ENCODE peak calls at places on chromosomes 16 and 17, in five cellular contexts. W, Y, O, J and F are unnamed samples.

GRCh38 chr17:56594528-56595418 is 1.3 kb downstream of the NOG start:
- DNase-seq in W (peak), Y (no peak), O (no peak), J (peak), F (peak)

GRCh38 chr16:82999711-83000110 is 372.9 kb downstream of the CDH13 start:
- DNase-seq in W (no peak), Y (no peak), O (no peak), J (no peak), F (no peak)

GRCh38 chr16:35562471-35562870 is 2103.1 kb downstream of the TP53TG3F start:
- DNase-seq in W (no peak), Y (no peak), O (no peak), J (peak), F (no peak)

GRCh38 chr17:61395409-61395982 is 4.1 kb upstream of the TBX2 start:
- DNase-seq in W (no peak), Y (no peak), O (no peak), J (no peak), F (no peak)

GRCh38 chr17:52157603-52158449 is 688 bp downstream of the CA10 start:
- DNase-seq in W (peak), Y (peak), O (no peak), J (no peak), F (peak)

GRCh38 chr16:82878466-82878865 is 251.7 kb downstream of the CDH13 start:
- DNase-seq in W (no peak), Y (no peak), O (no peak), J (no peak), F (no peak)

GRCh38 chr16:49021136-49021535 is 260.5 kb downstream of the CBLN1 start:
- DNase-seq in W (no peak), Y (no peak), O (no peak), J (peak), F (no peak)

GRCh38 chr16:86390335-86390734 is 120.0 kb upstream of the FOXF1 start:
- DNase-seq in W (no peak), Y (no peak), O (no peak), J (no peak), F (no peak)

GRCh38 chr17:8685396-8685795 is 54.9 kb upstream of the MYH10 start:
- DNase-seq in W (no peak), Y (no peak), O (no peak), J (no peak), F (no peak)

GRCh38 chr17:68134731-68135130 is 99.2 kb downstream of the KPNA2 start:
- DNase-seq in W (no peak), Y (no peak), O (no peak), J (no peak), F (no peak)

GRCh38 chr17:4704991-4705390 is 1.1 kb upstream of the PELP1 start:
- DNase-seq in W (no peak), Y (no peak), O (no peak), J (no peak), F (no peak)

GRCh38 chr16:2024026-2024425 is 2.7 kb upstream of the NHERF2 start:
- DNase-seq in W (no peak), Y (no peak), O (no peak), J (no peak), F (no peak)

GRCh38 chr16:3612510-3613466 is 1.4 kb upstream of the SLX4 start:
- DNase-seq in W (no peak), Y (no peak), O (no peak), J (no peak), F (no peak)

GRCh38 chr16:86609115-86609514 is 30.8 kb downstream of the FOXL1 start:
- DNase-seq in W (no peak), Y (no peak), O (peak), J (no peak), F (no peak)

GRCh38 chr17:75695830-75696271 is 25.4 kb upstream of the ITGB4 start:
- DNase-seq in W (no peak), Y (no peak), O (no peak), J (no peak), F (no peak)

DNA sequence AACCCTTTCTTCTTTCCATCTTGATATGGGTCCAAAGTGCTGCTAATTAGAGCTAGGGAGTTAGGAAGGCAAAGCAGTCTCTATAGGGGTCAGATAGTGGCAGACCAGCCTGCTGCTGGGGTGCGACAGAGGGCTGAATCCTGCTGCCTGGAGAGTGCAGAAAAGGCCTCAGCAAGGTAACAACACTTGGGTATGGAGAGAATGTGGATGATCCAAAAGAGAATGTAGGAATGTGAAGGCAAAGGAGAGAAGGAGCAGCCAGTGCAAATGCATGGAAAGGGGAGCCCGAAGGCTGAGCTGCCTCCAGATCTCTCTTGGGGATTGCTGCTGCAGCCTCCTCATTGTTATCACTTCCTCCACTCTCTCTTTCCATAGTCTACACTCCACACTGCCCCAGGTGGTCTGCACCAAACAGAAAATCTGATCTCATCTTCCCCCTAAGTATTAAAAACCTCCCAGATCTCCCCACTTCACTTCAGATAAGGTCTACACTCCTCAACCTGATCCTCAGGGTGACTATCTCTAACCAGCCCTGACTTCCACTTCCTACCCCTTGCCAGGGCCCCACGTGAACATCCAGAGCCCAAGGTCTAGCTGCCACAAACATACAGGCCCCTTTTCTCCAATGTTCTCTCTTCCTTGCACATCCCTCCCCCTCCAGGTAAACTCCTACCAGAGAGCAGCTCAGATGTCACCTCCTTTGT is 28.8 kb downstream of the TOM1L2 start:
- DNase-seq in W (no peak), Y (no peak), O (no peak), J (no peak), F (no peak)
- TF ChIP-seq CTCF in W (no peak), Y (no peak), O (no peak), J (no peak), F (no peak)

GRCh38 chr17:222172-222571 is 40.7 kb upstream of the DOC2B start:
- DNase-seq in W (no peak), Y (no peak), O (peak), J (no peak), F (no peak)
- TF ChIP-seq CTCF in W (no peak), Y (no peak), O (no peak), J (no peak), F (no peak)

GRCh38 chr17:14873540-14873939 is 391.6 kb downstream of the PMP22 start:
- DNase-seq in W (no peak), Y (no peak), O (no peak), J (no peak), F (no peak)
- TF ChIP-seq CTCF in W (no peak), Y (no peak), O (no peak), J (no peak), F (no peak)

DNA sequence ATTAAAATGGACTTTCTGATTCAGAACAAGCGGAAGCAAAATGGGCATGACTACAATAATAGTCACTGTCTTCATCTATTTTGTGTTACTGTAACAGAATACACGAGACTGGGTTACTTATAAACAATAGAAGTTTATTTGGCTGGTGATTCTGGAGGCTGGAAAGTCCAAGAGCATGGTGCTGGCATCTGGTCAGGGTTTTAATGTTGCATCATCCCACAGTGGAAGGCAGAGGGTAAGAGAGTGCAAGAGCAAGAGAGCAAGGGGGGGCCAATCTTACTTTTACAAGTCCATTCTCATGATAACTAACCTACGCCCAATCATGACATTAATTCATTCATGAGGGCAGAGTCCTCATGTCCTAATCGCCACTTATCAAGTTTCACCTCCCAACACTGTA is 189.2 kb downstream of the TOX3 start:
- DNase-seq in W (no peak), Y (no peak), O (no peak), J (no peak), F (no peak)
- TF ChIP-seq CTCF in W (no peak), Y (no peak), O (no peak), J (no peak), F (no peak)

DNA sequence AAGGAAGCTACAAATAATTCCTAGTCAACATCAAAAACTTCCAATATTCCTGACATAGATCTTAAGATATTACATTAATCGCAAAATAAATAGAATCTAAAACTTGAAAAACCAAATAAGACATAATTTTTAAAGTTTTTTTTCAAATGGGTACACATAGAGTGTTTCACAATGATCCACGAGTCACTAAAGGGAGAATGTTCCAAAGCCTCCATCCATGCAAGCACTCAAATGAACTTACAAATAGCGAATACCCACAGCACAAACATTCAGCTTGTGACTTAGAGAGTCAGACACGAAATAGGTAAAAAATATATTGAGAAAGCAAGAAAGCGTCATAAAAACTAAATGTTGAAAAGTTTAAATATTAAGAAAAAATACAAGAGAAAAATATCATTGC is 65.7 kb downstream of the CEP112 start:
- DNase-seq in W (no peak), Y (no peak), O (peak), J (no peak), F (no peak)
- TF ChIP-seq CTCF in W (no peak), Y (no peak), O (no peak), J (no peak), F (no peak)